ENCODE peak calls at places on chromosomes 16 and 17, in four cellular contexts. J is tibial artery, A is OCI-LY7, H is progenitor cell of endocrine pancreas. K is an unnamed sample.

GRCh38 chr16:3112058-3112880 is at the start of gene ZNF205:
- DNase-seq in J (peak), A (no peak), H (peak), K (no peak)

GRCh38 chr17:81734405-81735055 is 22.4 kb downstream of the SLC25A10 start:
- DNase-seq in J (no peak), A (no peak), H (no peak), K (no peak)

GRCh38 chr17:81254955-81255717 is 16.0 kb downstream of the NDUFAF8 start:
- DNase-seq in J (peak), A (no peak), H (peak), K (no peak)

GRCh38 chr16:84471316-84471715 is 33.1 kb downstream of the MEAK7 start:
- DNase-seq in J (no peak), A (no peak), H (no peak), K (no peak)

GRCh38 chr16:14198603-14199002 is 127.5 kb downstream of the MRTFB start:
- DNase-seq in J (no peak), A (no peak), H (no peak), K (no peak)

GRCh38 chr17:1946021-1946932 is 78.9 kb downstream of the RTN4RL1 start:
- DNase-seq in J (no peak), A (no peak), H (no peak), K (no peak)

GRCh38 chr16:88535181-88535856 is 34.9 kb upstream of the ZC3H18 start:
- DNase-seq in J (no peak), A (no peak), H (no peak), K (no peak)

GRCh38 chr17:8859029-8859803 is 8.3 kb downstream of the PIK3R6 start:
- DNase-seq in J (no peak), A (no peak), H (no peak), K (no peak)

GRCh38 chr16:82360024-82360783 is 190.2 kb upstream of the MPHOSPH6 start:
- DNase-seq in J (no peak), A (no peak), H (no peak), K (no peak)

GRCh38 chr16:19844945-19845641 is 39.6 kb downstream of the GPRC5B start:
- DNase-seq in J (no peak), A (no peak), H (no peak), K (no peak)

GRCh38 chr17:12789075-12789975 is at the start of gene ARHGAP44:
- DNase-seq in J (peak), A (peak), H (peak), K (peak)

GRCh38 chr16:65154321-65154720 is 32.5 kb upstream of the CDH11 start:
- DNase-seq in J (no peak), A (no peak), H (no peak), K (no peak)

GRCh38 chr17:81385320-81386111 is 9.7 kb upstream of the BAHCC1 start:
- DNase-seq in J (no peak), A (no peak), H (no peak), K (no peak)

GRCh38 chr16:303760-304505 is 21.0 kb downstream of the PDIA2 start:
- DNase-seq in J (no peak), A (no peak), H (no peak), K (no peak)

GRCh38 chr16:66446737-66447136 is 19.6 kb downstream of the BEAN1 start:
- DNase-seq in J (no peak), A (no peak), H (no peak), K (no peak)

GRCh38 chr16:57619606-57620315 is 8.7 kb upstream of the ADGRG1 start:
- DNase-seq in J (no peak), A (no peak), H (no peak), K (no peak)

GRCh38 chr16:2770057-2770780 is 6.9 kb downstream of the ELOB start:
- DNase-seq in J (no peak), A (no peak), H (no peak), K (no peak)

GRCh38 chr17:77420804-77421634 is 280.2 kb downstream of the SEC14L1 start:
- DNase-seq in J (no peak), A (peak), H (no peak), K (peak)

GRCh38 chr17:8621585-8621984 is 8.9 kb downstream of the MYH10 start:
- DNase-seq in J (no peak), A (no peak), H (no peak), K (peak)

DNA sequence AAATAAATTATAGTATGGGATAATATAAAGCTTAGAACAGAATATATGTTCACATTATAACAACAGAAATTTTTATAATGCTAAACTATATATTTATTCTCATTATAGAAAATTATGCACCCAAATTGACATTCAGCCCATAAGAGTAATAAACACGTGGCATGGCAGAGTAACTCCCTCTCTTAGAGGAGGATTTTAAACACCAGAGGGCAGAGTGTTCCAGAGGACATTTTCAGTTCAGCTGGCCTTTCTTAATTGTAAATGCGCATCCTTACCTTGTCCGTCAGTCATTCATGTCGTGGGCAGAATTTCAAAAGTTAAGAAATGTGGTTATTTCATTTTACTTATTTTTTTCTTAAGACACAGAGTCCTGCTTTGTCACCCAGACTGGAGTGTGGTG is 147.1 kb downstream of the TANC2 start:
- DNase-seq in J (no peak), A (no peak), H (no peak), K (peak)
- TF ChIP-seq CTCF in J (no peak), A (peak), H (peak), K (peak)

DNA sequence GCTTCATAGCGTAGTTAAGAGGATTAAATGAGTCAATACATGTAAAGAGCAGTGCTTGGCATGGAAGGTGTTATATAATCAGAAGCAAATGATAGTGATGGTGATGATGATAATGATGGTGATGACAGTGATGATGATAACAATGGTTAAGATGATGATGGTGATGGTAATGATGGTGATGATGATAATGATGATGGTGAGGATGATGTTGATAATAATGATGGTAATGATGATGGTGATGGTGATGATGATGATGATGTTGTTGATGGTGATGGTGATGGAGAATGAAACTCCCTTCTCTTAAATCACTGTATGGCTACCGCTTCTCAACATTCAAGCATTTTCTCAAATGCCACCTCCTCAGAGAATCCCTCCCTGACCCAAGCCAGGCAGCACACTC is 190.5 kb downstream of the TMEM132E start:
- DNase-seq in J (no peak), A (no peak), H (no peak), K (no peak)
- TF ChIP-seq CTCF in J (no peak), A (no peak), H (no peak), K (no peak)

GRCh38 chr17:44733753-44734152 is 25.0 kb upstream of the ADAM11 start:
- DNase-seq in J (no peak), A (peak), H (no peak), K (no peak)
- TF ChIP-seq CTCF in J (no peak), A (peak), H (peak), K (peak)

GRCh38 chr17:62780273-62780672 is 27.8 kb downstream of the MARCHF10 start:
- DNase-seq in J (no peak), A (no peak), H (no peak), K (no peak)
- TF ChIP-seq CTCF in J (no peak), A (no peak), H (no peak), K (no peak)

GRCh38 chr16:30980434-30980833 is 4.6 kb upstream of the HSD3B7 start:
- DNase-seq in J (no peak), A (no peak), H (no peak), K (no peak)

GRCh38 chr16:30979170-30980067 is 5.6 kb upstream of the HSD3B7 start:
- DNase-seq in J (no peak), A (no peak), H (no peak), K (no peak)

GRCh38 chr16:30980068-30980371 is 5.0 kb upstream of the HSD3B7 start:
- DNase-seq in J (no peak), A (no peak), H (no peak), K (no peak)

GRCh38 chr16:30976486-30976885 is 8.5 kb upstream of the HSD3B7 start:
- DNase-seq in J (no peak), A (no peak), H (no peak), K (no peak)

DNA sequence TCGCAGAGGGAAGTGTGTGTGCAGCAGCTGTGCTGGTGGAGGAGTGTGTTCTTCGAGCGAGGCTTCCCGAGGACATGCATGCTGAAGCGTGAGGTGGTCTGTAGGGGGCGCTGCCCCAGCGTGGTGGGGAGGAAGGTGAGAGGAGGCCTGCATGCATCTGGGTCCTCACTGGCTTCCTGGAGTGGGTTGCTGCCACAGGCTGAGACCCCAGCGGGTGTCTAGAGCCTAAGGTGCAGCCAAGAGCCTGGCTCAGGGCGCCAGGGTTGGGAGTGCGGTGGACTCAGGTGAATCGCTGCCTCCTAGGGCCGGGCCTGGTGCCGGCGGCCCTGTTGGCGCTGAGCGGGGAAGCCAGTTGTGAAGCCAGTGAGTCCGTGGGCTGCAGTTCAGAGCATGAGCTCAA is 7.5 kb upstream of the HSD3B7 start:
- DNase-seq in J (no peak), A (no peak), H (no peak), K (no peak)
- TF ChIP-seq CTCF in J (no peak), A (peak), H (peak), K (no peak)

GRCh38 chr17:19399750-19400450 is 11.1 kb upstream of the RNF112 start:
- DNase-seq in J (no peak), A (no peak), H (no peak), K (no peak)

GRCh38 chr17:19392303-19392702 is 5.3 kb upstream of the MFAP4 start:
- DNase-seq in J (no peak), A (no peak), H (no peak), K (no peak)

GRCh38 chr17:19398301-19399181 is 11.6 kb upstream of the MFAP4 start:
- DNase-seq in J (peak), A (no peak), H (no peak), K (no peak)

GRCh38 chr17:19401321-19402010 is 9.6 kb upstream of the RNF112 start:
- DNase-seq in J (no peak), A (no peak), H (no peak), K (no peak)

GRCh38 chr17:19397556-19398041 is 10.6 kb upstream of the MFAP4 start:
- DNase-seq in J (no peak), A (peak), H (no peak), K (no peak)
- TF ChIP-seq CTCF in J (no peak), A (peak), H (peak), K (peak)